ENCODE peak calls at places on chromosome 20, in seven cellular contexts. B is H9, P is choroid plexus epithelial cell, H is type B pancreatic cell, E is fibroblast of mammary gland, U is esophagus muscularis mucosa, G is OCI-LY7. N is an unnamed sample.

GRCh38 chr20:13452470-13453124 is 186.1 kb downstream of the TASP1 start:
- DNase-seq in B (no peak), P (no peak), G (no peak), E (no peak), U (no peak), H (no peak), N (no peak)

GRCh38 chr20:62151225-62151624 is 7.7 kb downstream of the SS18L1 start:
- DNase-seq in G (no peak), U (no peak), B (no peak), P (no peak), H (no peak), E (no peak), N (no peak)

GRCh38 chr20:63915471-63915870 is 20.5 kb downstream of the DNAJC5 start:
- DNase-seq in B (no peak), G (no peak), U (no peak), H (no peak), P (no peak), E (no peak), N (no peak)

GRCh38 chr20:23334111-23334510 is 16.5 kb upstream of the NXT1 start:
- DNase-seq in B (no peak), G (no peak), U (no peak), H (no peak), E (no peak), P (no peak), N (no peak)

GRCh38 chr20:6768228-6769185 is 1.0 kb downstream of the BMP2 start:
- DNase-seq in U (no peak), P (peak; percentile 40), G (no peak), H (no peak), B (peak; percentile 43), E (no peak), N (peak; percentile 35)

GRCh38 chr20:20436689-20437088 is 68.8 kb downstream of the INSM1 start:
- DNase-seq in G (no peak), H (no peak), B (no peak), E (no peak), P (no peak), U (no peak), N (no peak)

GRCh38 chr20:17940447-17940971 is 28.1 kb downstream of the SNX5 start:
- DNase-seq in G (no peak), U (no peak), E (no peak), B (peak; percentile 66), P (peak; percentile 23), H (no peak), N (no peak)

GRCh38 chr20:39019805-39020325 is 57.7 kb downstream of the DHX35 start:
- DNase-seq in U (no peak), E (peak; percentile 6), B (no peak), P (peak; percentile 41), G (no peak), H (no peak), N (no peak)

GRCh38 chr20:12294684-12295083 is 377.0 kb downstream of the BTBD3 start:
- DNase-seq in E (no peak), P (no peak), H (no peak), U (no peak), G (no peak), B (no peak), N (no peak)

GRCh38 chr20:4720121-4720976 is 1.4 kb upstream of the PRND start:
- DNase-seq in E (peak; percentile 79), B (peak; percentile 70), P (peak; percentile 80), H (no peak), G (peak; percentile 92), U (peak; percentile 93), N (peak; percentile 76)

GRCh38 chr20:50930139-50931047 is 844 bp downstream of the ADNP start:
- DNase-seq in E (no peak), U (no peak), H (no peak), G (peak; percentile 53), B (no peak), P (no peak), N (peak; percentile 39)

GRCh38 chr20:57282691-57283361 is 16.4 kb upstream of the BMP7 start:
- DNase-seq in B (no peak), U (no peak), G (no peak), H (no peak), P (no peak), E (no peak), N (no peak)

GRCh38 chr20:37498066-37498702 is 22.9 kb upstream of the NNAT start:
- DNase-seq in U (no peak), B (no peak), P (peak; percentile 31), E (no peak), G (no peak), H (no peak), N (no peak)

GRCh38 chr20:444862-445426 is 17.4 kb downstream of the TBC1D20 start:
- DNase-seq in U (no peak), G (no peak), P (peak; percentile 74), H (no peak), E (peak; percentile 86), B (no peak), N (no peak)

GRCh38 chr20:1509237-1509636 is 18.0 kb upstream of the SIRPB2 start:
- DNase-seq in B (no peak), G (peak; percentile 22), P (peak; percentile 61), E (peak; percentile 48), H (no peak), U (no peak), N (peak; percentile 25)

GRCh38 chr20:48658505-48658904 is 169.3 kb downstream of the PREX1 start:
- DNase-seq in U (no peak), E (no peak), H (no peak), G (no peak), B (no peak), P (no peak), N (no peak)

GRCh38 chr20:21640556-21640955 is 64.9 kb upstream of the PAX1 start:
- DNase-seq in G (peak; percentile 54), B (peak; percentile 69), H (no peak), E (no peak), P (no peak), U (no peak), N (peak; percentile 17)

GRCh38 chr20:43937586-43937985 is 22.9 kb downstream of the TOX2 start:
- DNase-seq in H (no peak), P (peak; percentile 34), B (no peak), E (peak; percentile 48), U (no peak), G (no peak), N (no peak)

GRCh38 chr20:617934-618690 is 8.0 kb upstream of the TCF15 start:
- DNase-seq in P (no peak), E (no peak), H (no peak), U (no peak), B (no peak), G (no peak), N (no peak)

GRCh38 chr20:46549188-46549967 is 1.1 kb downstream of the OCSTAMP start:
- DNase-seq in B (no peak), H (no peak), G (no peak), U (no peak), E (no peak), P (no peak), N (no peak)
- TF ChIP-seq CTCF in B (peak; percentile 23), H (no peak), G (peak; percentile 23), U (no peak), E (no peak), P (no peak), N (no peak)

GRCh38 chr20:9903048-9903651 is 64.3 kb upstream of the PAK5 start:
- DNase-seq in U (no peak), P (peak; percentile 18), E (peak; percentile 11), B (peak; percentile 55), G (peak; percentile 20), H (no peak), N (peak; percentile 26)
- TF ChIP-seq CTCF in U (no peak), P (peak; percentile 57), E (peak; percentile 53), B (peak; percentile 84), G (peak; percentile 84), H (peak; percentile 78), N (peak; percentile 77)

GRCh38 chr20:60202046-60202445 is 243.8 kb downstream of the CDH26 start:
- DNase-seq in G (no peak), E (no peak), U (peak; percentile 81), H (no peak), B (no peak), P (no peak), N (no peak)

GRCh38 chr20:60209048-60209447 is 250.8 kb downstream of the CDH26 start:
- DNase-seq in B (no peak), H (no peak), E (no peak), P (no peak), G (no peak), U (peak; percentile 86), N (no peak)

GRCh38 chr20:60204601-60205000 is 246.4 kb downstream of the CDH26 start:
- DNase-seq in G (no peak), P (no peak), E (no peak), B (no peak), U (peak; percentile 83), H (no peak), N (no peak)

GRCh38 chr20:60203451-60203850 is 245.2 kb downstream of the CDH26 start:
- DNase-seq in B (no peak), P (no peak), H (no peak), G (no peak), U (peak; percentile 79), E (no peak), N (no peak)

DNA sequence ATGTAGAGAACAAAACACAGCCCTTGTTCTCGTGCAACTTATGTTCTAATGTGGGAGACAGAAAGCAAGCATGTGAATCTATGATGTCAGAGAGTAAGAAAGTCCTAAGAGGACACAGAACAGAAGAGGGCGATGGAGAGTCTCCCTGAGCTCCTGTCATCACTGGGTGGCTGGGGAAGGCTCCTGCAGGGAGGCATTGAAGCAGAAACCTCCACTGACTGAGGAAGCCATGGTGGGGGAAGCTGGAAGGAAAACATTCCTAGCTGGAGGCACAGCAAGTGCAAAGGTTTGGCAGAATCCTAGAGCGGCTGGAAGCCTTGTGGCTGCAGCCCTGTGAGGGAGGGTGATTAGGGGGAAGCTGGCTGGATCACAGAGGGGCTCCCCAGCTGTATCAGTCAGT is 248.0 kb downstream of the CDH26 start:
- DNase-seq in P (peak; percentile 37), E (peak; percentile 57), G (peak; percentile 19), H (no peak), U (peak; percentile 55), B (peak; percentile 76), N (peak; percentile 45)
- TF ChIP-seq CTCF in P (peak; percentile 37), E (peak; percentile 60), G (peak; percentile 62), H (peak; percentile 65), U (no peak), B (peak; percentile 69), N (no peak)

DNA sequence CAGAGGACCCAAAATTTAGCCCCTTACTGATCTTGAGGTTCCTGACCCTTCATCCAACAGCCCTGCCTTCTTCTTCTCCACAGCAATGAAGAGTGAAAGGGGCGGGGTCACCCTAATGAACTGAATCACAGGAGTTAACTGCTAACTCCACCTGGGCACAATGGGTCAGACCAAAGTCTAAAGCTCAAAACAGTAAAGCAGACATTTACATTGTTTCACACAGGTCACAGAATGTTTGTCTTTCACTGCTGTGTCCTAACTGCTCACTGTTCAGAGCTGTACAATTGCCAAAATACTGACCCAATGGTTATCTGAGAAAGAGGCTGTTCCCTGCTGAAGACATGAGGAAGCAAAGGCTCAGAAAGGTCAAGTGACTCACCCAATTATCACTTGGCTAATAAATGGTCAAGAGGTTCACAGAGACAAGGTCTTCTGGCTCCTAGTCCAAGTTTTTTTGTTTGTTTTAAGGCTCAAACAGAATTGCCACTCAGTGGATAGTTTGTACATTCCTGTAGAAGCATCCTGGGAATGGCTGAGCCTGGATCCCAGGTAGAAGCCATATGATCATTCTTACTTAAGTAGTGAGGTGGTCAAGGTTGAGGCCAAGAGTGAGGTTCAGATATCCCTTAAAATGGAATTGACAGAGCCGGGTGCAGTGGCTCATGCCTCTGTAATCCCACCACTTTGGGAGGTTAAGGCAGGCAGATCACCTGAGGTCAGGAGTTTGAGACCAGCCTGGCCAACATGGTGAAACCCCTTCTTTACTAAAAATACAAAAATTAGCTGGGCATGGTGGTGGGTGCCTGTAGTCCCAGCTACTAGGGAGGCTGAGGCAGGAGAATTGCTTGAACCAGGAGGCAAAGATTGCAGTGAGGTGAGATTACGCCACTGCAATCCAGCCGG is 35.1 kb upstream of the FAM83C start:
- DNase-seq in H (no peak), G (no peak), P (peak; percentile 51), E (peak; percentile 77), B (no peak), U (no peak), N (no peak)
- TF ChIP-seq CTCF in H (no peak), G (no peak), P (no peak), E (no peak), B (no peak), U (no peak), N (no peak)